ENCODE peak calls at places on chromosome X, in eight cellular contexts. S is heart left ventricle, B is left ventricle myocardium inferior, D is esophagus muscularis mucosa, I is IMR-90, H is Panc1, U is WERI-Rb-1, Y is right atrium auricular region. O is an unnamed sample. For H3K27me3 and H3K9me3, the result is how much of the 10 kb centered on the place peaks cover.

GRCh38 chrX:50812995-50813842 is 775 bp downstream of the SHROOM4 start:
- DNase-seq in S (peak), Y (peak), U (no peak), B (peak), D (no peak), I (peak), H (no peak), O (peak)

GRCh38 chrX:148976571-148976970 is 476.2 kb downstream of the AFF2 start:
- DNase-seq in D (no peak), H (no peak), S (no peak), U (no peak), B (no peak), I (no peak), Y (no peak), O (no peak)

GRCh38 chrX:65035451-65035779 is 59.2 kb upstream of the ZC4H2 start:
- DNase-seq in Y (no peak), B (peak), S (no peak), H (no peak), D (no peak), U (no peak), I (peak), O (no peak)

GRCh38 chrX:45351478-45351877 is 150.8 kb upstream of the DIPK2B start:
- DNase-seq in H (no peak), I (peak), D (no peak), Y (no peak), B (no peak), U (no peak), S (no peak), O (no peak)

GRCh38 chrX:110003167-110004156 is 548 bp downstream of the TMEM164 start:
- DNase-seq in U (no peak), B (peak), S (no peak), I (no peak), Y (no peak), H (no peak), D (no peak), O (peak)

GRCh38 chrX:30821116-30821515 is 67.9 kb downstream of the TAB3 start:
- DNase-seq in S (no peak), I (no peak), H (no peak), B (no peak), Y (no peak), U (no peak), D (no peak), O (no peak)

GRCh38 chrX:23304881-23305280 is 29.8 kb upstream of the PTCHD1 start:
- DNase-seq in D (no peak), H (no peak), S (no peak), I (no peak), U (no peak), Y (no peak), B (no peak), O (no peak)

GRCh38 chrX:80812176-80812575 is 2.5 kb upstream of the BRWD3 start:
- DNase-seq in D (no peak), I (peak), U (peak), H (no peak), B (peak), Y (no peak), S (peak), O (no peak)

GRCh38 chrX:15567886-15568616 is 32.7 kb downstream of the ACE2 start:
- DNase-seq in H (no peak), D (no peak), I (no peak), B (no peak), Y (no peak), U (no peak), S (no peak), O (no peak)

GRCh38 chrX:30589146-30589888 is 11.8 kb upstream of the TASL start:
- DNase-seq in Y (no peak), H (no peak), B (no peak), I (no peak), U (no peak), D (no peak), S (no peak), O (no peak)

GRCh38 chrX:54045563-54046228 is 1.4 kb upstream of the PHF8 start:
- DNase-seq in S (no peak), U (no peak), B (no peak), I (no peak), H (no peak), D (no peak), Y (no peak), O (peak)

GRCh38 chrX:94831364-94831763 is 1157.4 kb downstream of the FAM133A start:
- DNase-seq in I (peak), U (no peak), H (no peak), D (no peak), S (no peak), B (no peak), Y (no peak), O (no peak)

GRCh38 chrX:132119821-132120220 is 8.0 kb downstream of the FRMD7 start:
- DNase-seq in H (no peak), I (no peak), B (no peak), U (no peak), S (no peak), Y (no peak), D (no peak), O (no peak)

GRCh38 chrX:72306851-72307645 is 1.3 kb upstream of the CITED1 start:
- DNase-seq in Y (peak), U (peak), D (no peak), B (peak), I (peak), H (no peak), S (peak), O (peak)

GRCh38 chrX:38811515-38812239 is 10.4 kb downstream of the MID1IP1 start:
- DNase-seq in I (no peak), Y (no peak), U (no peak), H (no peak), B (no peak), S (no peak), D (no peak), O (no peak)

GRCh38 chrX:70998402-70999027 is 67.6 kb upstream of the SLC7A3 start:
- DNase-seq in I (peak), U (peak), D (no peak), H (no peak), S (no peak), Y (no peak), B (no peak), O (no peak)

GRCh38 chrX:108397627-108398392 is 40.4 kb downstream of the COL4A6 start:
- DNase-seq in H (no peak), D (no peak), U (no peak), B (no peak), I (peak), S (no peak), Y (no peak), O (no peak)

GRCh38 chrX:40105791-40106676 is 8.3 kb upstream of the BCOR start:
- DNase-seq in Y (no peak), I (no peak), U (peak), B (peak), H (no peak), D (no peak), S (peak), O (peak)

GRCh38 chrX:56279869-56280268 is 47.7 kb downstream of the KLF8 start:
- DNase-seq in S (no peak), H (no peak), Y (no peak), I (no peak), B (no peak), D (no peak), U (no peak), O (no peak)

GRCh38 chrX:118569676-118570075 is 74.1 kb downstream of the DOCK11 start:
- DNase-seq in D (no peak), Y (no peak), I (no peak), S (no peak), H (no peak), U (no peak), B (no peak), O (no peak)

GRCh38 chrX:16578218-16578617 is 71.7 kb upstream of the S100G start:
- DNase-seq in Y (no peak), I (peak), U (no peak), S (no peak), B (no peak), D (no peak), H (no peak), O (no peak)

GRCh38 chrX:68462653-68463052 is 29.4 kb upstream of the OPHN1 start:
- DNase-seq in I (peak), U (peak), D (no peak), B (no peak), Y (no peak), H (peak), S (no peak), O (no peak)

GRCh38 chrX:104280609-104281008 is 25.9 kb upstream of the ESX1 start:
- DNase-seq in D (no peak), U (no peak), I (no peak), B (no peak), S (no peak), Y (no peak), H (no peak), O (no peak)

GRCh38 chrX:104282326-104282725 is 27.6 kb upstream of the ESX1 start:
- DNase-seq in H (no peak), I (no peak), U (no peak), D (no peak), B (no peak), S (no peak), Y (no peak), O (no peak)

GRCh38 chrX:104284407-104285000 is 29.8 kb upstream of the ESX1 start:
- DNase-seq in U (no peak), Y (no peak), D (no peak), H (no peak), I (no peak), S (no peak), B (no peak), O (no peak)

GRCh38 chrX:104285201-104285600 is 30.5 kb upstream of the ESX1 start:
- DNase-seq in H (no peak), D (no peak), S (no peak), U (no peak), B (no peak), Y (no peak), I (no peak), O (no peak)

DNA sequence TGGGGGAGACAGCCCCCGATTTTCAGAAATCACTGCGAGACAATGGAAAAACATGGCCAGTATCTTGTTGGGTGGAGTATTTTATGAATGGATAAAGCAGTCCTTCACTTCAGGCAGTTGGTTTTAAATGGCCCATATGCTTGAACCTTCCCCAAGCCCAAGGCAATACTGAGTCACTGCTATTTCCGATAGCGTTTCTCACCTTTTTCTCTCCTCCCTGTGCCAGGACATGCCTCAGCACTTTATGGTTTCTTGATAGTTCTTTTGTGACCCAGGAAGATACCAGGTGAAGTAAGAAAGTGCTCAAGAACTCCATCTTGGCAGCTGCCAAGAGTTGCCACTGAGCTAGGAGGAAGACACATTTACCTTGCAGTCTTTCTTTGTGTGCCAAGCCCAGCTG is 26.8 kb upstream of the ESX1 start:
- DNase-seq in S (no peak), H (no peak), B (no peak), D (no peak), I (no peak), Y (no peak), U (no peak), O (no peak)
- H3K27me3 ChIP-seq in S (under half), H (under half), B (under half), D (under half), I (under half), Y (under half), U (under half), O (under half)

DNA sequence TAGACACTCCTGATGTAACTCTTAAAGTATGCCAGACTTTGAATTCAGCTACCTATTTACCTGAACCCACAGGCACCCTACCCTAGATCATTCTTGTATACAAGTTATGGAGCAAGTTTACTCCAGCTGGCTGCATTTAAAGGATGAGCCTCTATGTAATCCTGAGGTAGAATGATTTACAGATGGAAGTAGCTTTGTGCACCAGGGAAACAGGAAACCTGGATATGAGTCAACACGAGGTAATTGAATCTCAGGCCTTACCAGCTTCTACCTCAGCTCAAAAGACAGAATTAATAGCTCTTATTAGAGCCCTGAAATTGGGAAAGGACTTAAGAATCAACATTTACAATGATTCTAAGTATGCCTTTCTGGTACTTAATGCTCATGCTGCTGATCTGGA is 119.8 kb downstream of the AGTR2 start:
- DNase-seq in D (no peak), B (no peak), U (no peak), I (no peak), H (no peak), S (no peak), Y (no peak), O (no peak)
- H3K9me3 ChIP-seq in D (under half), B (under half), U (under half), I (under half), H (under half), S (under half), Y (under half), O (under half)

GRCh38 chrX:121323337-121323736 is 275.9 kb downstream of the GLUD2 start:
- DNase-seq in I (no peak), B (no peak), H (no peak), U (no peak), Y (no peak), D (no peak), S (no peak), O (no peak)

DNA sequence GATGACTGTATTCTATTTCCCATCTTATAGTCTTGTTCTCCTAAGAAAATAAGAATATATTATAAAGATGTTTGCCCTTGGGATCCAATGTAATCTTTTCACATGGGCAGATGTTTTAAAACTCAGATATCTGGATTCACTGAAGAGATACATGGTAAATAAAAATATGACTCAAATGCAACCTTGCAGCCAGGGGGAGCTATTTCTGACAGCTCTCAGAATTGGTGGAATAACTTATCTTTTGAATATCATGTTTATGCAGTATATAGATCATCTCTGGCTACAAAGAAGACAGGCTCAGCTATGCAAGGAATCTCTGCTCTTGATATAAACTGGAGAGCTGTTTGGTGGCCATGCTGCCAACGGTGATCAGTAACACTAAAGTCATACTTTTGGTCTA is 274.7 kb downstream of the GLUD2 start:
- DNase-seq in D (no peak), U (no peak), B (no peak), S (no peak), I (no peak), Y (no peak), H (no peak), O (no peak)
- TF ChIP-seq CTCF in D (no peak), U (no peak), B (no peak), S (no peak), I (peak), Y (no peak), H (no peak), O (no peak)

GRCh38 chrX:619451-619811 is 11.2 kb upstream of the SHOX start:
- DNase-seq in U (no peak), Y (peak), S (no peak), H (no peak), D (peak), I (no peak), B (no peak), O (no peak)
- H3K27me3 ChIP-seq in U (half or more), Y (under half), S (half or more), H (under half), D (half or more), I (under half), B (half or more), O (under half)

GRCh38 chrX:526295-527224 is 104.0 kb upstream of the SHOX start:
- DNase-seq in D (no peak), U (no peak), H (no peak), Y (no peak), S (no peak), I (no peak), B (no peak), O (peak)
- H3K9me3 ChIP-seq in D (under half), U (under half), H (under half), Y (under half), S (under half), I (under half), B (under half), O (under half)

DNA sequence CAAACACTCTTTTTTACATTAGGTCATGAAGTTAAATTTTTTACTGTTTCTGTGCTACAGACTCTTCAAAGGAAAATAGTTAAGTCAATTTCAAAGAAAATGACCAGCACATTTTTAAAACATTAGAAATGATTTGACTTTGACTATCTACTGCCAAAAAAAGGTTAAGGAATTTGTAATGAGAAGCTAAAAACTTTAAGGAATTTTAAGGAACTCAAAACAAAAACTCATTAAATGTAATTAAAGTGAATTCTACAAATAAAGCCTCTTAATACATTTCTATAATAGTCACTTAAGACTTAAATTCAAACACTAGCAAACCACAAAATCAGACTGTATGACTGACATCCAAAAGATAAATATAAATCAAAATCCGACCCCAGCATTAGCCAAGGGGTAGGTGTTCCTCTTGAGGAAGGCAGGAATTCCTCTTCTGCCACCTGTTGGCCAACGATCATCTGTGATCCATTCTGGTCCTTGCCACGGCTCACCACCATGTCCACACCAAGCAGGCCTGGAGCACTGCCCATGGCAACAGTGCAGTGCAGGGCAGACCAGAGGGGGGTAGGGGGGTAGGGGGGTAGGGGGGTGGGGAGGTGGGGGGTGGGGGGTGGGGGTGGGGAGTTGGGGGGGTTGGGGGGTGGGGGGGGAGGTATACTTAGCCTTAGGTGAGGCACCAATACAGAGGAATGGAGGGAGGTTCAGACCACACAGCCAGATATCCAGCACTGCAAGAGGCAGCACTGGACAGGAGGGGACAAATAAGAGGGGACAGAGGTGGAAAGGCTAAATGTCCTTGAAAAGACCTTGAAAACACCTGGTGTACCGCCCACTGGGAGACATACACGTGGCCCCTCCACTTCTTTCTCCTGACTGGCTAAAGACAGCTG is 287.4 kb downstream of the CHIC1 start:
- DNase-seq in H (no peak), B (no peak), I (peak), D (no peak), S (no peak), Y (no peak), U (no peak), O (peak)
- TF ChIP-seq CTCF in H (peak), B (no peak), I (peak), D (peak), S (no peak), Y (no peak), U (peak), O (peak)

GRCh38 chrX:129957241-129958099 is 25.0 kb upstream of the BCORL1 start:
- DNase-seq in U (peak), B (peak), I (peak), Y (peak), H (no peak), D (no peak), S (peak), O (peak)

GRCh38 chrX:129955682-129956081 is 26.8 kb upstream of the BCORL1 start:
- DNase-seq in U (no peak), H (no peak), Y (no peak), I (no peak), D (no peak), B (no peak), S (no peak), O (no peak)

GRCh38 chrX:129956765-129957164 is 25.7 kb upstream of the BCORL1 start:
- DNase-seq in I (no peak), H (no peak), S (no peak), Y (no peak), B (no peak), U (no peak), D (no peak), O (no peak)

GRCh38 chrX:129954804-129955203 is 27.6 kb upstream of the BCORL1 start:
- DNase-seq in U (no peak), Y (no peak), S (no peak), H (no peak), B (no peak), I (no peak), D (no peak), O (no peak)

DNA sequence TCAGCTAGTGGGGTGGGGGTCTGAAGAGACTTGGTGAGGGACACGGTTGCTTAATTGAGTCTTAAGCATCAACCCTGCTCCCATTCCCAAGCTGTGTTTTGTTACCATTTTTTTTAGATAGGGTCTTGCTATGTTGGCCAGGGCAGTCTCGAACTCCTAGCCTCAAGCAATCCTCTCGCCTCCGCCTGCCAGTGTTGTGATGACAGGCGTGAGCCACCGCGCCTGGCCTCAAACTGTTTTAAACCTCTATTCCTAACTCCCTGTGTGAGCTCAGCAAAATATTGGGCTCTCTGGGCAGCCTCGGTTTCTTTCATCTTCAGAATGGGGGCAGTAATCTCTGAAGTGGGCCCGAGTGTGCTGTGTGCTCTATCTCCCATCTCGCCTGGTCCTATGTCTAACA is 26.3 kb upstream of the BCORL1 start:
- DNase-seq in H (no peak), I (no peak), D (no peak), Y (no peak), B (no peak), S (no peak), U (no peak), O (no peak)
- H3K27me3 ChIP-seq in H (under half), I (under half), D (under half), Y (under half), B (under half), S (under half), U (under half), O (under half)